ENCODE peak calls at places on chromosome 18, in six cellular contexts. D is neuronal stem cell, U is IMR-90, F is mesenchymal stem cell, G is H1, Y is trophoblast cell. B is an unnamed sample.

GRCh38 chr18:24913507-24914147 is 438.3 kb downstream of the ZNF521 start:
- DNase-seq in D (no peak), U (no peak), F (peak), G (no peak), Y (no peak), B (no peak)

GRCh38 chr18:12246849-12247808 is 7.0 kb upstream of the CIDEA start:
- DNase-seq in D (no peak), U (no peak), F (no peak), G (peak), Y (no peak), B (peak)

GRCh38 chr18:58754544-58755068 is 83.3 kb downstream of the MALT1 start:
- DNase-seq in D (no peak), U (no peak), F (no peak), G (no peak), Y (no peak), B (no peak)

GRCh38 chr18:10119528-10119927 is 205.7 kb downstream of the VAPA start:
- DNase-seq in D (no peak), U (no peak), F (no peak), G (no peak), Y (no peak), B (no peak)

GRCh38 chr18:73893879-73894278 is 253.8 kb downstream of the FBXO15 start:
- DNase-seq in D (no peak), U (no peak), F (no peak), G (no peak), Y (no peak), B (no peak)

GRCh38 chr18:37270046-37270665 is 295.4 kb downstream of the CELF4 start:
- DNase-seq in D (peak), U (peak), F (peak), G (no peak), Y (peak), B (no peak)

GRCh38 chr18:7954229-7954628 is 387.1 kb downstream of the PTPRM start:
- DNase-seq in D (no peak), U (peak), F (no peak), G (no peak), Y (no peak), B (no peak)

GRCh38 chr18:80210312-80211083 is 36.8 kb downstream of the PARD6G start:
- DNase-seq in D (no peak), U (peak), F (peak), G (no peak), Y (peak), B (no peak)

GRCh38 chr18:21257383-21257782 is 15.4 kb downstream of the GREB1L start:
- DNase-seq in D (no peak), U (peak), F (no peak), G (no peak), Y (peak), B (no peak)

GRCh38 chr18:74493689-74494088 is 2.5 kb upstream of the CNDP2 start:
- DNase-seq in D (peak), U (peak), F (peak), G (no peak), Y (no peak), B (peak)

GRCh38 chr18:48736316-48736715 is 197.5 kb downstream of the CTIF start:
- DNase-seq in D (no peak), U (no peak), F (no peak), G (no peak), Y (no peak), B (no peak)

GRCh38 chr18:9987931-9988330 is 74.1 kb downstream of the VAPA start:
- DNase-seq in D (no peak), U (no peak), F (no peak), G (no peak), Y (no peak), B (no peak)

GRCh38 chr18:65288908-65289307 is 461.9 kb upstream of the CDH7 start:
- DNase-seq in D (no peak), U (no peak), F (no peak), G (no peak), Y (no peak), B (no peak)

DNA sequence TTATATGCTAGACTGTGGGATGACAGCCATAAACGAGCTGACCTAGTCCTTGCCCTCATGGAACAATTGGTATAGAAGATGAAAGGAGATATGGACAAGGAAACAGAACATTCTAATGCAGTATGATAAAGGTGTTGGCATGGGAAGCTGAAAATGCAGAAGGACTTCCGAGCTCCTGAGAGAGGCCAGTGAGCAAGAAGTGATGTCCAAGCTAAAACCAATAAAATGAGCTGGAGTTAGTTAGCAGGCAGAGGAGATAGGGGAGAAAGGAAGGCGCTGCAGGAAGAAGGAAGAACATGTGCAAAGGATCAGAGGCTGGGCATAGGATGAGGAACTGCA is 64.5 kb downstream of the BOD1L2 start:
- DNase-seq in D (no peak), U (no peak), F (no peak), G (no peak), Y (no peak), B (no peak)
- H2AK5ac ChIP-seq in D (no peak), U (no peak), F (no peak), G (no peak), Y (no peak), B (no peak)

GRCh38 chr18:55320399-55321255 is 267.4 kb downstream of the TCF4 start:
- DNase-seq in D (no peak), U (peak), F (peak), G (no peak), Y (no peak), B (no peak)
- H3K9ac ChIP-seq in D (no peak), U (peak), F (peak), G (no peak), Y (no peak), B (no peak)

GRCh38 chr18:60966876-60967275 is 366.4 kb upstream of the CDH20 start:
- DNase-seq in D (no peak), U (no peak), F (no peak), G (no peak), Y (no peak), B (no peak)
- H2AFZ ChIP-seq in D (no peak), U (no peak), F (no peak), G (no peak), Y (no peak), B (no peak)

GRCh38 chr18:77481541-77481940 is 231.9 kb downstream of the GALR1 start:
- DNase-seq in D (no peak), U (no peak), F (no peak), G (no peak), Y (no peak), B (no peak)
- H2AK5ac ChIP-seq in D (no peak), U (no peak), F (no peak), G (no peak), Y (no peak), B (no peak)

GRCh38 chr18:13537022-13537780 is 189.2 kb downstream of the FAM210A start:
- DNase-seq in D (no peak), U (no peak), F (no peak), G (no peak), Y (no peak), B (no peak)

GRCh38 chr18:13540783-13541182 is 185.6 kb downstream of the FAM210A start:
- DNase-seq in D (no peak), U (no peak), F (no peak), G (no peak), Y (no peak), B (no peak)

GRCh38 chr18:13538630-13539029 is 187.7 kb downstream of the FAM210A start:
- DNase-seq in D (no peak), U (no peak), F (no peak), G (no peak), Y (no peak), B (no peak)

GRCh38 chr18:13539843-13540535 is 186.4 kb downstream of the FAM210A start:
- DNase-seq in D (no peak), U (no peak), F (no peak), G (no peak), Y (no peak), B (no peak)

GRCh38 chr18:13539050-13539449 is 187.3 kb downstream of the FAM210A start:
- DNase-seq in D (no peak), U (no peak), F (no peak), G (no peak), Y (no peak), B (no peak)
- H3K9ac ChIP-seq in D (no peak), U (no peak), F (no peak), G (no peak), Y (no peak), B (no peak)

DNA sequence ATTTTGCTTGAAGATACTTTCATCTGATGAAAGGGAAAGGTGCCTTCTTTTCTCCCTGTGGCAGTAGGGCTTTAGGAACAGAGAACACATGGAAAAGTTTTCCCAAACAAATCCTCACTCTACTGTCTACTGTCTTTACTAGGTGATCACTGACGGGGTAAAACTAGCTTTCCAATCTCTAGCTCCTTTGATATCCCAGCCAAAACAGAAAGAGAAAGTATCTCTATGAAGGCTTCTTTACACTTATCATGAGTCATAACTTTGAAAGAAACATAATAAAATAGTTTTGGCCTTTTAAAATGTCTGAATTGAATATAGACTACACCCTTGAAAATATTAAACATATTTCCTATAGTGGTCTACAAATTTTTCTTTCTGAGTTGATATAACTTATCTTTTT is 214.5 kb downstream of the DSEL start:
- DNase-seq in D (no peak), U (peak), F (peak), G (no peak), Y (no peak), B (no peak)
- H2AFZ ChIP-seq in D (no peak), U (no peak), F (no peak), G (no peak), Y (no peak), B (no peak)